ENCODE peak calls at places on chromosome X, in ten cellular contexts. One of them, this sample, is unnamed.

GRCh38 chrX:2831471-2832228 is 2.9 kb downstream of the GYG2 start:
- DNase-seq in esophagus squamous epithelium: no peak
- DNase-seq in neural crest cell: no peak
- DNase-seq in progenitor cell of endocrine pancreas: no peak
- DNase-seq in left lung: no peak
- DNase-seq in upper lobe of right lung: no peak
- DNase-seq in stomach: no peak
- DNase-seq in right atrium auricular region: no peak
- DNase-seq in fibroblast of lung: no peak
- DNase-seq in glutamatergic neuron: no peak
- DNase-seq in this sample: no peak

GRCh38 chrX:386768-387575 is at the start of gene PPP2R3B:
- DNase-seq in esophagus squamous epithelium: no peak
- DNase-seq in neural crest cell: peak; percentile 98
- DNase-seq in progenitor cell of endocrine pancreas: peak; percentile 98
- DNase-seq in left lung: peak; percentile 100
- DNase-seq in upper lobe of right lung: peak; percentile 100
- DNase-seq in stomach: peak; percentile 99
- DNase-seq in right atrium auricular region: peak; percentile 97
- DNase-seq in fibroblast of lung: peak; percentile 95
- DNase-seq in glutamatergic neuron: peak; percentile 99
- DNase-seq in this sample: peak; percentile 99

GRCh38 chrX:66632986-66633385 is 5.9 kb downstream of the EDA2R start:
- DNase-seq in esophagus squamous epithelium: no peak
- DNase-seq in neural crest cell: no peak
- DNase-seq in progenitor cell of endocrine pancreas: no peak
- DNase-seq in left lung: no peak
- DNase-seq in upper lobe of right lung: no peak
- DNase-seq in stomach: no peak
- DNase-seq in right atrium auricular region: no peak
- DNase-seq in fibroblast of lung: peak; percentile 46
- DNase-seq in glutamatergic neuron: no peak
- DNase-seq in this sample: no peak

GRCh38 chrX:47217121-47217851 is 1.2 kb upstream of the CDK16 start:
- DNase-seq in esophagus squamous epithelium: no peak
- DNase-seq in neural crest cell: peak; percentile 17
- DNase-seq in progenitor cell of endocrine pancreas: no peak
- DNase-seq in left lung: peak; percentile 94
- DNase-seq in upper lobe of right lung: no peak
- DNase-seq in stomach: no peak
- DNase-seq in right atrium auricular region: no peak
- DNase-seq in fibroblast of lung: peak; percentile 69
- DNase-seq in glutamatergic neuron: no peak
- DNase-seq in this sample: no peak

GRCh38 chrX:29746326-29746725 is 469.0 kb upstream of the MAGEB2 start:
- DNase-seq in esophagus squamous epithelium: no peak
- DNase-seq in neural crest cell: no peak
- DNase-seq in progenitor cell of endocrine pancreas: no peak
- DNase-seq in left lung: no peak
- DNase-seq in upper lobe of right lung: no peak
- DNase-seq in stomach: no peak
- DNase-seq in right atrium auricular region: no peak
- DNase-seq in fibroblast of lung: peak; percentile 66
- DNase-seq in glutamatergic neuron: no peak
- DNase-seq in this sample: no peak

GRCh38 chrX:15816886-15817285 is 26.6 kb downstream of the ZRSR2 start:
- DNase-seq in esophagus squamous epithelium: no peak
- DNase-seq in neural crest cell: no peak
- DNase-seq in progenitor cell of endocrine pancreas: no peak
- DNase-seq in left lung: no peak
- DNase-seq in upper lobe of right lung: no peak
- DNase-seq in stomach: no peak
- DNase-seq in right atrium auricular region: no peak
- DNase-seq in fibroblast of lung: peak; percentile 48
- DNase-seq in glutamatergic neuron: no peak
- DNase-seq in this sample: no peak

GRCh38 chrX:152072236-152072635 is 66.1 kb downstream of the MAGEA10 start:
- DNase-seq in esophagus squamous epithelium: no peak
- DNase-seq in neural crest cell: no peak
- DNase-seq in progenitor cell of endocrine pancreas: no peak
- DNase-seq in left lung: no peak
- DNase-seq in upper lobe of right lung: no peak
- DNase-seq in stomach: no peak
- DNase-seq in right atrium auricular region: no peak
- DNase-seq in fibroblast of lung: peak; percentile 92
- DNase-seq in glutamatergic neuron: no peak
- DNase-seq in this sample: no peak

GRCh38 chrX:151098996-151099395 is 77.4 kb upstream of the GPR50 start:
- DNase-seq in esophagus squamous epithelium: no peak
- DNase-seq in neural crest cell: no peak
- DNase-seq in progenitor cell of endocrine pancreas: no peak
- DNase-seq in left lung: no peak
- DNase-seq in upper lobe of right lung: no peak
- DNase-seq in stomach: no peak
- DNase-seq in right atrium auricular region: no peak
- DNase-seq in fibroblast of lung: no peak
- DNase-seq in glutamatergic neuron: no peak
- DNase-seq in this sample: no peak

GRCh38 chrX:82125103-82125502 is 923.2 kb downstream of the SH3BGRL start:
- DNase-seq in esophagus squamous epithelium: no peak
- DNase-seq in neural crest cell: no peak
- DNase-seq in progenitor cell of endocrine pancreas: no peak
- DNase-seq in left lung: no peak
- DNase-seq in upper lobe of right lung: no peak
- DNase-seq in stomach: no peak
- DNase-seq in right atrium auricular region: no peak
- DNase-seq in fibroblast of lung: no peak
- DNase-seq in glutamatergic neuron: no peak
- DNase-seq in this sample: no peak

GRCh38 chrX:11558972-11559371 is 106.7 kb downstream of the ARHGAP6 start:
- DNase-seq in esophagus squamous epithelium: no peak
- DNase-seq in neural crest cell: no peak
- DNase-seq in progenitor cell of endocrine pancreas: no peak
- DNase-seq in left lung: no peak
- DNase-seq in upper lobe of right lung: peak; percentile 45
- DNase-seq in stomach: peak; percentile 29
- DNase-seq in right atrium auricular region: no peak
- DNase-seq in fibroblast of lung: no peak
- DNase-seq in glutamatergic neuron: peak; percentile 36
- DNase-seq in this sample: no peak

GRCh38 chrX:48460606-48461005 is 9.5 kb downstream of the SLC38A5 start:
- DNase-seq in esophagus squamous epithelium: no peak
- DNase-seq in neural crest cell: no peak
- DNase-seq in progenitor cell of endocrine pancreas: no peak
- DNase-seq in left lung: no peak
- DNase-seq in upper lobe of right lung: no peak
- DNase-seq in stomach: no peak
- DNase-seq in right atrium auricular region: no peak
- DNase-seq in fibroblast of lung: no peak
- DNase-seq in glutamatergic neuron: no peak
- DNase-seq in this sample: no peak

GRCh38 chrX:48458711-48459110 is 11.3 kb downstream of the SLC38A5 start:
- DNase-seq in esophagus squamous epithelium: no peak
- DNase-seq in neural crest cell: no peak
- DNase-seq in progenitor cell of endocrine pancreas: no peak
- DNase-seq in left lung: no peak
- DNase-seq in upper lobe of right lung: no peak
- DNase-seq in stomach: peak; percentile 35
- DNase-seq in right atrium auricular region: no peak
- DNase-seq in fibroblast of lung: no peak
- DNase-seq in glutamatergic neuron: no peak
- DNase-seq in this sample: peak; percentile 25

GRCh38 chrX:48461830-48462229 is 8.2 kb downstream of the SLC38A5 start:
- DNase-seq in esophagus squamous epithelium: no peak
- DNase-seq in neural crest cell: no peak
- DNase-seq in progenitor cell of endocrine pancreas: no peak
- DNase-seq in left lung: no peak
- DNase-seq in upper lobe of right lung: no peak
- DNase-seq in stomach: no peak
- DNase-seq in right atrium auricular region: no peak
- DNase-seq in fibroblast of lung: no peak
- DNase-seq in glutamatergic neuron: no peak
- DNase-seq in this sample: peak; percentile 5

GRCh38 chrX:48459483-48459882 is 10.6 kb downstream of the SLC38A5 start:
- DNase-seq in esophagus squamous epithelium: no peak
- DNase-seq in neural crest cell: no peak
- DNase-seq in progenitor cell of endocrine pancreas: no peak
- DNase-seq in left lung: no peak
- DNase-seq in upper lobe of right lung: no peak
- DNase-seq in stomach: no peak
- DNase-seq in right atrium auricular region: peak; percentile 52
- DNase-seq in fibroblast of lung: no peak
- DNase-seq in glutamatergic neuron: no peak
- DNase-seq in this sample: no peak

DNA sequence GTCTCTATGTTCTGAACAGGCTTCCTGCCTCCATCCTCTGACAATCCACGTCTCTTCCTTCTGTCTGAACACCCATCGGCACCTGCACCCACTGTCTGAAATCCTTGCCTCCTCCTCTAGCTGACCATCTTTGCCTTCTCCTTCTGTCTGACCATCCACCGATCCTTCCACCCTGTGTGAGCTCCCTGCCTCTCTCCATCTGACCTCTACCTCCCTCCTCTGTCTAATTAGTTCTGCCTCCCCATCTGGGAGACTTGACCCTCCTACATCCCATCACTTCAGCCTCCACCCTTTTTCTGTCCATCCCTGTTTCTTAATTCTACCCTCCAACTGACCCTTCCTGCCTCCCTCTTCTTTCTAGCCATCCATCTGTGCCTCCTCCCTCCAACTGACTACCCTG is 10.0 kb downstream of the SLC38A5 start:
- DNase-seq in esophagus squamous epithelium: no peak
- DNase-seq in neural crest cell: no peak
- DNase-seq in progenitor cell of endocrine pancreas: no peak
- DNase-seq in left lung: no peak
- DNase-seq in upper lobe of right lung: no peak
- DNase-seq in stomach: no peak
- DNase-seq in right atrium auricular region: peak; percentile 2
- DNase-seq in fibroblast of lung: no peak
- DNase-seq in glutamatergic neuron: no peak
- DNase-seq in this sample: no peak
- TF ChIP-seq CTCF in esophagus squamous epithelium: no peak
- TF ChIP-seq CTCF in neural crest cell: no peak
- TF ChIP-seq CTCF in progenitor cell of endocrine pancreas: no peak
- TF ChIP-seq CTCF in left lung: no peak
- TF ChIP-seq CTCF in upper lobe of right lung: no peak
- TF ChIP-seq CTCF in stomach: no peak
- TF ChIP-seq CTCF in right atrium auricular region: no peak
- TF ChIP-seq CTCF in fibroblast of lung: no peak
- TF ChIP-seq CTCF in glutamatergic neuron: no peak
- TF ChIP-seq CTCF in this sample: no peak

DNA sequence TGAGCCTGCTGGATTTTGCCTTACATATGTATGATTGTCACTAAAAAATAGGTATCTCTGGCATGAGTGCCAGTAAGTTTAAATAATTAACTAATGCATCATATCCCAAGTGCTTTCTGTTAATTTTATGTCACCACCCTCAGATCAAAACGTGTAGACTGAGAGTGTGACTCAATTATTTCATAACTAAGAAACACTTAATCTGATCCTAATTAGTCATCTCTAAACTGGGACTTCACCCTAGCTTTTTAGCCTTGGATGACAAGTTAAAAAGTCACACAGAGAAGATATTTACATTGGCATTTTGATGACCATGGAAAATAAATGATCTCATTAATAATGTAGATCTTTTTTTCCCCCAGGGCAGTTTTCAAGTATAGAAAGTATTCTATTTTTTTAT is 23.1 kb upstream of the SLC6A14 start:
- DNase-seq in esophagus squamous epithelium: no peak
- DNase-seq in neural crest cell: no peak
- DNase-seq in progenitor cell of endocrine pancreas: no peak
- DNase-seq in left lung: no peak
- DNase-seq in upper lobe of right lung: no peak
- DNase-seq in stomach: no peak
- DNase-seq in right atrium auricular region: no peak
- DNase-seq in fibroblast of lung: no peak
- DNase-seq in glutamatergic neuron: no peak
- DNase-seq in this sample: no peak
- TF ChIP-seq CTCF in esophagus squamous epithelium: no peak
- TF ChIP-seq CTCF in neural crest cell: no peak
- TF ChIP-seq CTCF in progenitor cell of endocrine pancreas: no peak
- TF ChIP-seq CTCF in left lung: no peak
- TF ChIP-seq CTCF in upper lobe of right lung: no peak
- TF ChIP-seq CTCF in stomach: no peak
- TF ChIP-seq CTCF in right atrium auricular region: no peak
- TF ChIP-seq CTCF in fibroblast of lung: no peak
- TF ChIP-seq CTCF in glutamatergic neuron: no peak
- TF ChIP-seq CTCF in this sample: no peak

DNA sequence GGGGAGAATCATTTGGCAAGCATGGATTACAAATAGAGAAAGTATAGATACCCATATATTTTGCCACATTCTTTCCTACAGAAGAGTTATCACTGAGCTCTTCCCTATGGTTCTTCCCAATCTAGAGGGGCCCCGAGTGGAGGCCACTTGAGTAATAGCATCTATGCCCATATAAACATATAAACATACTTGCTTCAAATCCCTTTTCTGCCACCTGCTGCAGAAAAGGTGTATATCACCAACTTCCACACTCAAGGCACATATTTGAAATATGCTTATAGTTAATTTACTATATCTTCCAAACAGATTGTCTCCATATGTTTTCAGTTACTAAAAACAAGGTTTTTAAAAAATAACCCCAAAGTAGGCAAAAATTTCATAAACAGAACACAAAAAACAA is 642.8 kb upstream of the DIPK2B start:
- DNase-seq in esophagus squamous epithelium: no peak
- DNase-seq in neural crest cell: no peak
- DNase-seq in progenitor cell of endocrine pancreas: no peak
- DNase-seq in left lung: no peak
- DNase-seq in upper lobe of right lung: no peak
- DNase-seq in stomach: no peak
- DNase-seq in right atrium auricular region: no peak
- DNase-seq in fibroblast of lung: no peak
- DNase-seq in glutamatergic neuron: no peak
- DNase-seq in this sample: no peak
- TF ChIP-seq CTCF in esophagus squamous epithelium: no peak
- TF ChIP-seq CTCF in neural crest cell: no peak
- TF ChIP-seq CTCF in progenitor cell of endocrine pancreas: peak; percentile 27
- TF ChIP-seq CTCF in left lung: no peak
- TF ChIP-seq CTCF in upper lobe of right lung: peak; percentile 18
- TF ChIP-seq CTCF in stomach: no peak
- TF ChIP-seq CTCF in right atrium auricular region: no peak
- TF ChIP-seq CTCF in fibroblast of lung: no peak
- TF ChIP-seq CTCF in glutamatergic neuron: no peak
- TF ChIP-seq CTCF in this sample: no peak

GRCh38 chrX:6645216-6645615 is 110.3 kb upstream of the VCX3A start:
- DNase-seq in esophagus squamous epithelium: no peak
- DNase-seq in neural crest cell: no peak
- DNase-seq in progenitor cell of endocrine pancreas: no peak
- DNase-seq in left lung: no peak
- DNase-seq in upper lobe of right lung: no peak
- DNase-seq in stomach: no peak
- DNase-seq in right atrium auricular region: no peak
- DNase-seq in fibroblast of lung: no peak
- DNase-seq in glutamatergic neuron: no peak
- DNase-seq in this sample: no peak

GRCh38 chrX:6640727-6641126 is 105.8 kb upstream of the VCX3A start:
- DNase-seq in esophagus squamous epithelium: no peak
- DNase-seq in neural crest cell: no peak
- DNase-seq in progenitor cell of endocrine pancreas: no peak
- DNase-seq in left lung: no peak
- DNase-seq in upper lobe of right lung: no peak
- DNase-seq in stomach: no peak
- DNase-seq in right atrium auricular region: no peak
- DNase-seq in fibroblast of lung: no peak
- DNase-seq in glutamatergic neuron: no peak
- DNase-seq in this sample: no peak

GRCh38 chrX:6644411-6644810 is 109.5 kb upstream of the VCX3A start:
- DNase-seq in esophagus squamous epithelium: no peak
- DNase-seq in neural crest cell: no peak
- DNase-seq in progenitor cell of endocrine pancreas: no peak
- DNase-seq in left lung: no peak
- DNase-seq in upper lobe of right lung: no peak
- DNase-seq in stomach: no peak
- DNase-seq in right atrium auricular region: no peak
- DNase-seq in fibroblast of lung: no peak
- DNase-seq in glutamatergic neuron: no peak
- DNase-seq in this sample: no peak
- TF ChIP-seq CTCF in esophagus squamous epithelium: no peak
- TF ChIP-seq CTCF in neural crest cell: peak; percentile 53
- TF ChIP-seq CTCF in progenitor cell of endocrine pancreas: peak; percentile 34
- TF ChIP-seq CTCF in left lung: no peak
- TF ChIP-seq CTCF in upper lobe of right lung: no peak
- TF ChIP-seq CTCF in stomach: no peak
- TF ChIP-seq CTCF in right atrium auricular region: no peak
- TF ChIP-seq CTCF in fibroblast of lung: no peak
- TF ChIP-seq CTCF in glutamatergic neuron: peak; percentile 57
- TF ChIP-seq CTCF in this sample: peak; percentile 84

This sample was measured in mesothelial cell of epicardium.